ENCODE peak calls at places on chromosomes 1 and 21, in four cellular contexts. F, T, J and R are unnamed samples.

GRCh38 chr1:179104851-179105250 is 23.0 kb downstream of the TOR3A start:
- DNase-seq in J (no peak), F (no peak), T (no peak), R (no peak)

GRCh38 chr1:218703836-218704235 is 358.7 kb downstream of the TGFB2 start:
- DNase-seq in J (no peak), F (no peak), T (no peak), R (no peak)

GRCh38 chr1:74343191-74343590 is 108.0 kb downstream of the TNNI3K start:
- DNase-seq in T (peak; percentile 43), J (no peak), F (no peak), R (peak; percentile 30)

GRCh38 chr1:110130989-110131388 is 18.7 kb downstream of the UBL4B start:
- DNase-seq in J (no peak), T (no peak), F (no peak), R (no peak)

GRCh38 chr1:178689769-178690168 is 35.3 kb upstream of the RALGPS2 start:
- DNase-seq in J (no peak), F (no peak), T (no peak), R (no peak)

GRCh38 chr1:29249951-29250581 is 13.7 kb downstream of the PTPRU start:
- DNase-seq in T (no peak), J (no peak), F (no peak), R (no peak)

GRCh38 chr1:216902669-216903388 is 179.6 kb upstream of the ESRRG start:
- DNase-seq in J (no peak), F (no peak), T (no peak), R (no peak)

GRCh38 chr21:45161039-45161945 is 86.9 kb downstream of the ADARB1 start:
- DNase-seq in T (no peak), J (no peak), F (no peak), R (no peak)

GRCh38 chr1:159646687-159647086 is 59.1 kb downstream of the APCS start:
- DNase-seq in J (no peak), T (no peak), F (no peak), R (no peak)

GRCh38 chr1:53092659-53093450 is 30.8 kb downstream of the PODN start:
- DNase-seq in T (no peak), F (no peak), J (no peak), R (no peak)

GRCh38 chr1:233523047-233523446 is 90.9 kb upstream of the KCNK1 start:
- DNase-seq in T (no peak), F (no peak), J (no peak), R (no peak)

GRCh38 chr1:18691648-18692047 is 61.0 kb downstream of the PAX7 start:
- DNase-seq in F (no peak), J (no peak), T (no peak), R (no peak)

GRCh38 chr1:44157903-44158302 is 16.5 kb upstream of the KLF18 start:
- DNase-seq in T (no peak), J (no peak), F (no peak), R (no peak)

GRCh38 chr1:54559771-54560231 is 11.8 kb downstream of the ACOT11 start:
- DNase-seq in F (no peak), J (no peak), T (no peak), R (no peak)

GRCh38 chr1:227006397-227006796 is 66.3 kb downstream of the COQ8A start:
- DNase-seq in T (no peak), F (no peak), J (no peak), R (no peak)

GRCh38 chr1:201183728-201184127 is 6.9 kb upstream of the IGFN1 start:
- DNase-seq in F (no peak), T (no peak), J (no peak), R (no peak)